ENCODE peak calls at places on chromosomes 12 and 14, in five cellular contexts. S is PC-3, M is K562, D is neuronal stem cell, Z is DND-41. B is an unnamed sample.

GRCh38 chr12:68352067-68352466 is 19.9 kb upstream of the MDM1 start:
- DNase-seq in S (peak; percentile 44), M (no peak), D (no peak), Z (no peak), B (no peak)

GRCh38 chr12:96300064-96300463 is 100.2 kb downstream of the CDK17 start:
- DNase-seq in S (peak; percentile 51), M (no peak), D (no peak), Z (no peak), B (no peak)

GRCh38 chr14:76937181-76938091 is 91.1 kb downstream of the IRF2BPL start:
- DNase-seq in S (no peak), M (peak; percentile 31), D (no peak), Z (no peak), B (no peak)

GRCh38 chr14:102932484-102933248 is 10.2 kb downstream of the AMN start:
- DNase-seq in S (no peak), M (no peak), D (no peak), Z (no peak), B (no peak)

GRCh38 chr12:53388932-53389331 is 9.0 kb downstream of the SP1 start:
- DNase-seq in S (no peak), M (no peak), D (no peak), Z (no peak), B (no peak)

GRCh38 chr14:50607181-50607580 is 47.2 kb downstream of the ATL1 start:
- DNase-seq in S (no peak), M (no peak), D (no peak), Z (no peak), B (no peak)

GRCh38 chr12:50251619-50252300 is 31.6 kb downstream of the LIMA1 start:
- DNase-seq in S (peak; percentile 86), M (no peak), D (no peak), Z (no peak), B (no peak)

GRCh38 chr12:32478166-32478565 is 78.8 kb downstream of the FGD4 start:
- DNase-seq in S (no peak), M (no peak), D (no peak), Z (no peak), B (no peak)

GRCh38 chr14:89673499-89674225 is 256.6 kb upstream of the FOXN3 start:
- DNase-seq in S (peak; percentile 52), M (no peak), D (no peak), Z (no peak), B (no peak)

GRCh38 chr14:75559451-75560187 is 18.8 kb upstream of the FLVCR2 start:
- DNase-seq in S (peak; percentile 80), M (no peak), D (no peak), Z (no peak), B (no peak)

GRCh38 chr14:61355892-61356325 is 34.5 kb downstream of the PRKCH start:
- DNase-seq in S (peak; percentile 100), M (no peak), D (no peak), Z (no peak), B (no peak)

DNA sequence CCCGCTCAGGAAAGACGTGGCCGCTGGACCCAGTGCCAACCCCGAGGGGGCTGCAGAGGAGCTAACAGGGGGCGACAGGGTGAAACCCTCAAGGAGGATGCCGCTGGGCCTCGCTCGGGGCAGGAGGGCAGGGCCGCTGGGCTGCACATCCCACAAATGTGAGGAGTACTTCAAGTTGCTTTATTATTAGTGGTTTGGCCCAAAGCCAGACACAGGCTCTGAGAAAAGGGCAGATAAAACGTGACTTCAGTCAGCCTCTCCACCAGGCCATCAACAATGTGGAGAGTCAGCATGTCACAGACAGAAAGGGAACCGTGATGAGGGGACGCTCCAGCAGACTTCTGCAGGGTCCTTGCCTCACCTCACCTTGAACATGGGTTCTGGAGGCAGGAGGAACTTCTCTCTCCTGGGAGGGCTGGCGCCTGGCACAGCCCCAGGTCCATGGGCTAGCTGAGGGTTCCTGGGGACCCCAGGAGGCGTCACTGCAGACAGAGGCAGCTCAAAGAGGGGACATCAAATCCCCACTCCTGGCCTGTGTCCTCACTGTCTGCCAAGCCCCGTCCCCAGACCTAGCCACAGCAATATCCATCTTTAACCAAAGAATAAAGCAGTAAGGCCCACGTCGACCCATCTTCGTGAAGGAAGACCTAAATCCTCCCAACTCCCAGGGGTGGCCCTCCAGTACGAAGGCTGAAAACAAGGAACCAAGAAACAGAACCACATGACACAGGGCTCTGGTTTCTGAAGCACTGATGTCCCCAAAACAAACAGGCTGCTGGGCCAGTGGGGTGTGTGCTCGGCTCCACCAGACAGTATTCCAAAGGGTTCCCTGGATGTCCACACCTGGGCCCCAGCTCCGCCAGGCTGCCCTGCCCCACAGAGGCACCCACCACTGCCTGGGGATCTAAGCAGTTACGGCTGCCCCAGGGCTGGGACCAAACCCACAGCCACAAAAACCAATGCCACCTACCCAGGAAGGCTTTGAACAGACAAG is 35.1 kb downstream of the CCDC85C start:
- DNase-seq in S (peak; percentile 43), M (peak; percentile 19), D (no peak), Z (no peak), B (peak; percentile 68)
- H3K4me1 ChIP-seq in S (peaks cover 50% of the 10 kb centered on the region), M (peaks cover 80% of the 10 kb centered on the region), D (peaks cover 84% of the 10 kb centered on the region), Z (no peaks in the 10 kb centered on the region), B (peaks cover 87% of the 10 kb centered on the region)

GRCh38 chr14:31297701-31298344 is 90.2 kb upstream of the HECTD1 start:
- DNase-seq in S (peak; percentile 38), M (no peak), D (no peak), Z (no peak), B (no peak)

GRCh38 chr14:31300883-31301282 is 93.3 kb upstream of the HECTD1 start:
- DNase-seq in S (no peak), M (no peak), D (no peak), Z (no peak), B (no peak)

GRCh38 chr14:31294736-31295398 is 87.3 kb upstream of the HECTD1 start:
- DNase-seq in S (no peak), M (no peak), D (no peak), Z (no peak), B (no peak)

GRCh38 chr14:31300296-31300695 is 92.7 kb upstream of the HECTD1 start:
- DNase-seq in S (peak; percentile 36), M (peak; percentile 8), D (no peak), Z (no peak), B (no peak)

DNA sequence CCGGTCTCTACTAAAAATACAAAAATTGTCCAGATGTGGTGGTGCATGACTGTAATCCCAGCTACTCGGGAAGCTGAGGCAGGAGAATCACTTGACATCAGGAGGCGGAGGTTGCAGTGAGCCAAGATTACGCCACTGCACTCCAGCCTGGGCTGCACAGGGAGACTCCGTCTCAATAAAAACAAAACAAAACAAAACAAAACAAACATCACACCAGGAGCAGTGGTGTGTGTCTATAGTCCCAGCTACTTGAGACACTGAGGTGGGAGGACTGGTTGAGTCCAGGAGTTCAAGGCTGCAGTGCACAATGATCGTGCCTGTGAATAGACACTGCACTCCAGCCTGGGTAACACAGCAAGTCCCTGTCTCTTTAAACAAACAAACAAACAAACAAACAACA is 89.5 kb upstream of the HECTD1 start:
- DNase-seq in S (no peak), M (no peak), D (no peak), Z (no peak), B (no peak)
- H3K4me2 ChIP-seq in S (no peak overlapping the region), M (no peak overlapping the region), D (no peak overlapping the region), Z (no peak overlapping the region), B (peak overlapping the region; percentile 55)

GRCh38 chr12:109124878-109125648 is 8.7 kb downstream of the ACACB start:
- DNase-seq in S (no peak), M (no peak), D (no peak), Z (no peak), B (no peak)

GRCh38 chr12:109130297-109130696 is 13.9 kb downstream of the ACACB start:
- DNase-seq in S (no peak), M (no peak), D (no peak), Z (no peak), B (no peak)

GRCh38 chr12:109127533-109128242 is 11.3 kb downstream of the ACACB start:
- DNase-seq in S (no peak), M (no peak), D (no peak), Z (no peak), B (no peak)

GRCh38 chr12:109125791-109126190 is 9.4 kb downstream of the ACACB start:
- DNase-seq in S (no peak), M (no peak), D (no peak), Z (no peak), B (no peak)

DNA sequence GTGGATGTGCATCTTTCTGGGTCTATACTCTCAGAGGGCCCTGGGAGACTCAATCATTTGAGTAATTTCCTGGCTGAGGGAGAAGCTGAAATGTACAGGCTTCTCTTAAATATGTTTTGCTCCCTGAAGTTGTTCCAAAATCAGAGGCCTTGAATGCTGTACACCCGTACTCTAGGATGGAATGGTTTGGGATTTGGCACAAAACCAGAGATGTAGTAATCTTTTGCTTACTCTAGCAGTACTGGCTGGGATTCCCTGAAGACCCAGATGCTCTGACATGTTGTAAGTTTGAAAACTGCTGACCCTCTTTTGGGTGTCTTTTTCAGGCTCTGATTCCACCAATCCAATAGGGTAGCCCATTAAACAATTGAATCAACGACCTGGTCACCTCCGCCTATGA is 10.4 kb downstream of the ACACB start:
- DNase-seq in S (no peak), M (no peak), D (no peak), Z (no peak), B (no peak)
- H3K4me1 ChIP-seq in S (no peaks in the 10 kb centered on the region), M (no peaks in the 10 kb centered on the region), D (no peaks in the 10 kb centered on the region), Z (no peaks in the 10 kb centered on the region), B (peaks cover 14% of the 10 kb centered on the region)

DNA sequence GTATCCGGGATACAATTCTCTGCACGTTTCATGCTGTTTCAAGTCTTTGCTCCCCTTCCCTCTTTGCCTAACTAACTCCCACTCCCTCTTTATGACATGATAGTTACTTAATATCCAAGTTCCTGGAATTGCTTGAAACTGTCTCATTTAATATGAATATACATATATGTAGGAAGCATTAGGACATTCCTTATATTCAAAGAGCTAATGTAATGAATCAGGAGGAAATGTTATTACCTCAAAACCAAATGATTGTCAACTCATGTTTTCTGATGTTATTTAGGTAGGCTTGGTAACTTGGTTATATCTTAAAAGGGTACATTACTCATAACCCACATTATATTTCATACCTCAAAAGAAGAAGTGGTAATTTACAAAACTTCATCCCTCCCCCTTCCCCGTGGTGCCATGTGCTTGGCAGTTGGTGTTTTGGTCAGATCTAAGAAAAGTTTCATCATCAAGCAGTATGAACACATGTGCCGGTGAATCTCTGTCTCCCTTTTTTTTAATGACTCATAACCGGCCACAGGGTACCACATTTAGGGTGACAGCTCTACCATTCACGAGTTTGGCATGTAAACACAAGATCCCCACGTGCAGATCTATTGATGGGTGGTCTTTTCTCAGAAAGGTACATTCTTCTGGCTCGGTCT is 56.5 kb downstream of the HCAR2 start:
- DNase-seq in S (peak; percentile 76), M (no peak), D (no peak), Z (peak; percentile 28), B (peak; percentile 48)
- H3K4me2 ChIP-seq in S (peak overlapping the region; percentile 0), M (no peak overlapping the region), D (no peak overlapping the region), Z (no peak overlapping the region), B (no peak overlapping the region)

GRCh38 chr12:56082967-56083366 is 3.0 kb downstream of the ERBB3 start:
- DNase-seq in S (no peak), M (no peak), D (no peak), Z (no peak), B (no peak)
- H3K4me1 ChIP-seq in S (peaks cover 35% of the 10 kb centered on the region), M (peaks cover 52% of the 10 kb centered on the region), D (peaks cover 12% of the 10 kb centered on the region), Z (peaks cover 20% of the 10 kb centered on the region), B (peaks cover 15% of the 10 kb centered on the region)